ENCODE peak calls at places on chromosomes 5 and 9, in six cellular contexts. V, Q, L, P, Z and J are unnamed samples.

GRCh38 chr9:77714077-77714549 is 66.0 kb upstream of the GNA14 start:
- DNase-seq in V (no peak), Q (no peak), L (no peak), P (no peak), Z (no peak), J (no peak)

GRCh38 chr5:134435525-134435924 is 23.8 kb upstream of the CDKN2AIPNL start:
- DNase-seq in V (no peak), Q (no peak), L (peak), P (no peak), Z (no peak), J (peak)

GRCh38 chr9:81380960-81381359 is 308.4 kb downstream of the TLE1 start:
- DNase-seq in V (no peak), Q (no peak), L (no peak), P (no peak), Z (no peak), J (no peak)

GRCh38 chr9:131237931-131238401 is 38.3 kb downstream of the FAM78A start:
- DNase-seq in V (peak), Q (no peak), L (peak), P (peak), Z (no peak), J (peak)

GRCh38 chr5:172743112-172743959 is 27.7 kb downstream of the DUSP1 start:
- DNase-seq in V (no peak), Q (no peak), L (no peak), P (no peak), Z (no peak), J (no peak)

GRCh38 chr5:181246276-181247050 is 2.8 kb upstream of the RACK1 start:
- DNase-seq in V (peak), Q (peak), L (peak), P (peak), Z (peak), J (no peak)

GRCh38 chr5:134175874-134176522 is 752 bp downstream of the SKP1 start:
- DNase-seq in V (no peak), Q (no peak), L (peak), P (no peak), Z (no peak), J (no peak)

GRCh38 chr5:14447958-14448881 is 133.4 kb upstream of the OTULINL start:
- DNase-seq in V (no peak), Q (no peak), L (peak), P (no peak), Z (no peak), J (no peak)

GRCh38 chr5:18113724-18114123 is 479.5 kb downstream of the TAF11L14 start:
- DNase-seq in V (no peak), Q (no peak), L (peak), P (no peak), Z (no peak), J (no peak)

DNA sequence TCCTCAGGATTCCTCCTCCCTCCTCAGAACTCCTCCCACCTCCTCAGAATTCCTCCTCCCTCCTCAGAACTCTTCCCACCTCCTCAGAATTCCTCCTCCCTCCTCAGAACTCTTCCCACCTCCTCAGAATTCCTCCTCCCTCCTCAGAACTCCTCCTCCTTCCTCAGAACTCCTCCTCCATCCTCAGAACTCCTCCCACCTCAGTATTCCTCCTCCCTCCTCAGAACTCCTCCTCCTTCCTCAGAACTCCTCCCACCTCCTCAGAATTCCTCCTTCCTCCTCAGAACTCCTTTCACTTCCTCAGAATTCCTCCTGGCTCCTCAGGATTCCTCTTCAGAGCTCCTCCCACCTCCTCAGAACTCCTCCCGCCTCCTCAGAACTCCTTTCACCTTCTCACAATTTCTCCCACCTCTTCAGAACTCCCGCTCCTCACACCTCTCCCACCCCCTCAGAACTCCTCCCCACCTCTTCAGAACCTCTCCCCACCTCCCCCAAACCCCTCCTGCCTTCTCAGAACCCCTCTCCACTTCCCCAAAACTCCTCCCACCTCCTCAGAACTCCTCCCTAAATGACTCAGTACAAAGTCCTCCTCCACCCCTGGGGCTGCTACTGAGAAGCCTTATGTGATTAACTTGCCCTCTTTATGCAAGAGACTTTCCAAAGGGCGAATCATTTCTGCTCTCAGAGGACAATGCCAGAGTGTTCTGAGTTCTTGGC is 23.2 kb downstream of the SLC46A2 start:
- DNase-seq in V (no peak), Q (no peak), L (peak), P (no peak), Z (peak), J (peak)
- H3K27ac ChIP-seq in V (no peak), Q (no peak), L (no peak), P (no peak), Z (peak), J (peak)

DNA sequence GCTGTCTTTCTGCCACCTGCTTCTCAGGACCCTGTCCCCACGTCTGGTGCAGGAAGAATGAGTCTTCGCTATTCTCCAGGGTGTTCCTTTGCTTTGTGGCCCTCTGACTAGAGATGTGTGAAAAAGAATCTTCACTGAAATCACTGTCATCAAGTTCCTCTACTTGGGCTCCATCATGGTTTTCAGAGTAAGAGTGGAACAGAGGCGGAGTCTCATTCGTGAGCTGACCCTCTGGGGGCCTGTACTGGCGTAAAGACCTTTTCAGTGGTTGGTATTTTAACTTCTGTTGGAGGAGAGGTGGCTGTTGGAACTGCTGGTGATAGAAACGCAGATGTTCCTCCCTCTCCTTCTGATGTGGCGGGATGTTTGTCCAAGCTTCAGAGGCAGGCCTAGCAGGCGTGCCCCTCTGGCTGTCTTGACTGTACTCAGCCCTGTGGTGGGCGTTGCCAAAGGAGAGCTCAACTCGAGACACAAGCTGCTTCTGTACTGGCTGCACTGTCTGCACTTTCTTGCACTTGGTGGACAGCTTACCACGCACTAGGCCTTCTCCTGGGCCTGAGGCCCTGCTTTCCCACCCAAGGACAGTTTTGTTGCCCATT is 72.0 kb downstream of the KIF24 start:
- DNase-seq in V (no peak), Q (no peak), L (no peak), P (peak), Z (no peak), J (no peak)
- H3K27ac ChIP-seq in V (no peak), Q (peak), L (no peak), P (peak), Z (no peak), J (no peak)

GRCh38 chr9:136857606-136858412 is 5.7 kb downstream of the MAMDC4 start:
- DNase-seq in V (no peak), Q (no peak), L (no peak), P (no peak), Z (no peak), J (no peak)
- H3K27ac ChIP-seq in V (no peak), Q (no peak), L (no peak), P (no peak), Z (peak), J (no peak)

GRCh38 chr9:89135572-89135971 is 43.0 kb downstream of the SHC3 start:
- DNase-seq in V (no peak), Q (no peak), L (no peak), P (no peak), Z (no peak), J (no peak)

GRCh38 chr9:89137548-89138462 is 40.8 kb downstream of the SHC3 start:
- DNase-seq in V (no peak), Q (no peak), L (peak), P (no peak), Z (peak), J (peak)

GRCh38 chr9:89138463-89139390 is 39.9 kb downstream of the SHC3 start:
- DNase-seq in V (no peak), Q (no peak), L (peak), P (no peak), Z (no peak), J (peak)

GRCh38 chr9:89143266-89143665 is 35.4 kb downstream of the SHC3 start:
- DNase-seq in V (no peak), Q (no peak), L (no peak), P (no peak), Z (no peak), J (no peak)

GRCh38 chr9:89139450-89139849 is 39.2 kb downstream of the SHC3 start:
- DNase-seq in V (no peak), Q (no peak), L (peak), P (no peak), Z (no peak), J (no peak)
- H3K27ac ChIP-seq in V (no peak), Q (no peak), L (peak), P (no peak), Z (peak), J (peak)

GRCh38 chr9:3848445-3849114 is 322.8 kb upstream of the RFX3 start:
- DNase-seq in V (peak), Q (no peak), L (no peak), P (no peak), Z (no peak), J (no peak)
- H3K27ac ChIP-seq in V (peak), Q (no peak), L (no peak), P (no peak), Z (peak), J (peak)

GRCh38 chr5:169095976-169096375 is 205.0 kb downstream of the SLIT3 start:
- DNase-seq in V (no peak), Q (no peak), L (no peak), P (no peak), Z (no peak), J (no peak)

GRCh38 chr5:169097374-169097831 is 203.5 kb downstream of the SLIT3 start:
- DNase-seq in V (no peak), Q (no peak), L (no peak), P (no peak), Z (no peak), J (no peak)

GRCh38 chr5:169098331-169099121 is 202.4 kb downstream of the SLIT3 start:
- DNase-seq in V (no peak), Q (no peak), L (no peak), P (no peak), Z (no peak), J (no peak)

GRCh38 chr5:169099801-169100734 is 200.9 kb downstream of the SLIT3 start:
- DNase-seq in V (no peak), Q (no peak), L (no peak), P (no peak), Z (no peak), J (no peak)

DNA sequence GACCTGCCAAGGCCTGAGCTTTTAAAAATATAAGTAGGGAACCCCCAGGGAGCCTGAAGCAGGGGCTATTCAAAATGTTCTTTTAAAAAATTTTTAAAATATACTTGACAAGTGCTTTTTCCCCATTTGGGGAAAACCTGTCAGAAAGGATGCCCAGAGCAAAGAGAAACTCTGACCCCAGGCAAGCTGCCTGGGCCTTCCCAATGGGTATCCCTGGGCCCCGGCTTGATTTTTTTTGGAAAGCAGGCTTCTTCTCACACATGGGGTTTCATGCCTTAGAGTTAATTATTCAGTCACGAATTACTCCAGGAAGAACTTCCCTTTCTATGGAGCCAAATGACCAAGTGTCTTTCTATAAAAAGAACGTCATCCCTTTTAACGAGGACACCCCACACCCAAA is 203.0 kb downstream of the SLIT3 start:
- DNase-seq in V (no peak), Q (no peak), L (no peak), P (no peak), Z (no peak), J (no peak)
- H3K27ac ChIP-seq in V (no peak), Q (peak), L (no peak), P (no peak), Z (peak), J (no peak)

GRCh38 chr9:135500525-135501260 is at the start of gene MRPS2:
- DNase-seq in V (peak), Q (no peak), L (peak), P (peak), Z (peak), J (peak)

GRCh38 chr9:135502873-135503321 is 2.4 kb downstream of the MRPS2 start:
- DNase-seq in V (no peak), Q (no peak), L (no peak), P (no peak), Z (no peak), J (no peak)

GRCh38 chr9:135500071-135500524 is 384 bp upstream of the MRPS2 start:
- DNase-seq in V (no peak), Q (no peak), L (no peak), P (no peak), Z (no peak), J (no peak)

GRCh38 chr9:135502168-135502872 is 1.8 kb downstream of the MRPS2 start:
- DNase-seq in V (no peak), Q (no peak), L (no peak), P (no peak), Z (no peak), J (no peak)

GRCh38 chr9:135501261-135502167 is 1.0 kb downstream of the MRPS2 start:
- DNase-seq in V (no peak), Q (no peak), L (no peak), P (no peak), Z (peak), J (no peak)
- H3K27ac ChIP-seq in V (no peak), Q (peak), L (peak), P (peak), Z (peak), J (peak)

GRCh38 chr9:126758916-126759576 is 45.8 kb upstream of the ZBTB43 start:
- DNase-seq in V (no peak), Q (no peak), L (no peak), P (no peak), Z (no peak), J (no peak)
- H3K27ac ChIP-seq in V (no peak), Q (no peak), L (no peak), P (no peak), Z (no peak), J (no peak)

GRCh38 chr5:154367101-154367500 is 78.7 kb upstream of the SAP30L start:
- DNase-seq in V (no peak), Q (no peak), L (peak), P (no peak), Z (no peak), J (peak)
- H3K27ac ChIP-seq in V (peak), Q (peak), L (peak), P (no peak), Z (peak), J (peak)